ENCODE peak calls at places on chromosomes 16 and 17, in six cellular contexts. F is IMR-90, X is stomach, D is body of pancreas, G is adrenal gland, T is GM12878. U is an unnamed sample.
A peak's percentile ranks its signal among the peaks of the same experiment; 100 is the strongest.

GRCh38 chr17:12522743-12523181 is 142.9 kb upstream of the MYOCD start:
- DNase-seq in F (peak; percentile 69), X (peak; percentile 49), D (no peak), G (peak; percentile 19), T (no peak), U (no peak)

GRCh38 chr16:13391337-13391736 is 489.9 kb downstream of the SHISA9 start:
- DNase-seq in F (no peak), X (no peak), D (no peak), G (no peak), T (peak; percentile 15), U (no peak)

GRCh38 chr17:19397556-19398041 is 10.6 kb upstream of the MFAP4 start:
- DNase-seq in F (no peak), X (no peak), D (peak; percentile 26), G (no peak), T (no peak), U (no peak)

GRCh38 chr17:49939318-49939717 is 29.7 kb upstream of the DLX4 start:
- DNase-seq in F (no peak), X (no peak), D (no peak), G (no peak), T (no peak), U (no peak)

GRCh38 chr16:2121853-2122252 is 13.8 kb downstream of the PKD1 start:
- DNase-seq in F (no peak), X (no peak), D (no peak), G (no peak), T (no peak), U (no peak)

GRCh38 chr17:7313028-7313889 is 1.9 kb downstream of the GPS2 start:
- DNase-seq in F (peak; percentile 2), X (no peak), D (no peak), G (peak; percentile 36), T (no peak), U (no peak)

GRCh38 chr17:47644324-47644723 is 5.4 kb upstream of the KPNB1 start:
- DNase-seq in F (no peak), X (no peak), D (no peak), G (no peak), T (no peak), U (no peak)

GRCh38 chr17:1783834-1784611 is 22.2 kb downstream of the SERPINF1 start:
- DNase-seq in F (peak; percentile 86), X (peak; percentile 63), D (peak; percentile 56), G (peak; percentile 90), T (no peak), U (no peak)

GRCh38 chr17:43169561-43170139 is 1.4 kb upstream of the NBR1 start:
- DNase-seq in F (peak; percentile 26), X (peak; percentile 66), D (peak; percentile 54), G (peak; percentile 40), T (no peak), U (no peak)

GRCh38 chr17:69046130-69046807 is 14.5 kb downstream of the ABCA9 start:
- DNase-seq in F (no peak), X (no peak), D (no peak), G (no peak), T (no peak), U (no peak)

GRCh38 chr17:79002796-79003593 is 6.6 kb downstream of the CANT1 start:
- DNase-seq in F (no peak), X (no peak), D (no peak), G (peak; percentile 16), T (no peak), U (no peak)

GRCh38 chr17:22268214-22268911 is 576.0 kb downstream of the KCNJ18 start:
- DNase-seq in F (no peak), X (peak; percentile 24), D (no peak), G (no peak), T (no peak), U (no peak)

GRCh38 chr16:1775006-1775845 is 2.3 kb upstream of the MRPS34 start:
- DNase-seq in F (no peak), X (no peak), D (no peak), G (no peak), T (no peak), U (no peak)

GRCh38 chr16:82317411-82318168 is 147.6 kb upstream of the MPHOSPH6 start:
- DNase-seq in F (no peak), X (peak; percentile 37), D (peak; percentile 11), G (no peak), T (no peak), U (no peak)

GRCh38 chr17:12622726-12623125 is 43.0 kb upstream of the MYOCD start:
- DNase-seq in F (peak; percentile 66), X (no peak), D (no peak), G (peak; percentile 33), T (no peak), U (no peak)

GRCh38 chr17:80187493-80187892 is 17.7 kb downstream of the CARD14 start:
- DNase-seq in F (no peak), X (peak; percentile 79), D (peak; percentile 79), G (peak; percentile 83), T (no peak), U (no peak)

GRCh38 chr16:27221576-27222498 is 18.5 kb downstream of the KDM8 start:
- DNase-seq in F (peak; percentile 76), X (no peak), D (peak; percentile 65), G (no peak), T (no peak), U (no peak)

GRCh38 chr16:19817122-19817521 is 67.5 kb downstream of the GPRC5B start:
- DNase-seq in F (no peak), X (no peak), D (no peak), G (no peak), T (no peak), U (no peak)

GRCh38 chr16:74623214-74623842 is 16.4 kb upstream of the GLG1 start:
- DNase-seq in F (peak; percentile 68), X (peak; percentile 7), D (no peak), G (no peak), T (no peak), U (no peak)

GRCh38 chr16:83953796-83954576 is 946 bp downstream of the OSGIN1 start:
- DNase-seq in F (peak; percentile 32), X (no peak), D (peak; percentile 36), G (no peak), T (no peak), U (no peak)

GRCh38 chr16:84013787-84014569 is 28.6 kb downstream of the SLC38A8 start:
- DNase-seq in F (peak; percentile 2), X (peak; percentile 91), D (peak; percentile 91), G (peak; percentile 86), T (peak; percentile 42), U (no peak)

GRCh38 chr17:21286066-21286770 is 1.7 kb downstream of the MAP2K3 start:
- DNase-seq in F (peak; percentile 99), X (peak; percentile 91), D (peak; percentile 91), G (peak; percentile 96), T (no peak), U (peak; percentile 64)

GRCh38 chr17:44053130-44053872 is 13.2 kb downstream of the LSM12 start:
- DNase-seq in F (no peak), X (peak; percentile 49), D (peak; percentile 76), G (no peak), T (no peak), U (no peak)

GRCh38 chr16:84495506-84495905 is 9.0 kb downstream of the MEAK7 start:
- DNase-seq in F (no peak), X (peak; percentile 9), D (no peak), G (peak; percentile 11), T (no peak), U (no peak)

GRCh38 chr17:66549312-66549705 is 246.9 kb downstream of the PRKCA start:
- DNase-seq in F (peak; percentile 63), X (no peak), D (no peak), G (no peak), T (no peak), U (no peak)

GRCh38 chr16:57993452-57993851 is 7.0 kb downstream of the ZNF319 start:
- DNase-seq in F (no peak), X (no peak), D (peak; percentile 74), G (no peak), T (no peak), U (no peak)

GRCh38 chr16:83549836-83550569 is 257.8 kb upstream of the HSBP1 start:
- DNase-seq in F (no peak), X (no peak), D (no peak), G (no peak), T (no peak), U (no peak)

GRCh38 chr17:55702150-55702549 is 20.5 kb downstream of the TMEM100 start:
- DNase-seq in F (no peak), X (no peak), D (no peak), G (no peak), T (no peak), U (no peak)

GRCh38 chr16:52320930-52321439 is 226.0 kb downstream of the TOX3 start:
- DNase-seq in F (no peak), X (no peak), D (peak; percentile 69), G (no peak), T (no peak), U (no peak)

GRCh38 chr17:5431929-5432556 is 6.9 kb downstream of the C1QBP start:
- DNase-seq in F (no peak), X (no peak), D (no peak), G (no peak), T (no peak), U (no peak)
- TF ChIP-seq POLR2A in F (no peak), X (no peak), D (no peak), G (no peak), T (no peak), U (no peak)

DNA sequence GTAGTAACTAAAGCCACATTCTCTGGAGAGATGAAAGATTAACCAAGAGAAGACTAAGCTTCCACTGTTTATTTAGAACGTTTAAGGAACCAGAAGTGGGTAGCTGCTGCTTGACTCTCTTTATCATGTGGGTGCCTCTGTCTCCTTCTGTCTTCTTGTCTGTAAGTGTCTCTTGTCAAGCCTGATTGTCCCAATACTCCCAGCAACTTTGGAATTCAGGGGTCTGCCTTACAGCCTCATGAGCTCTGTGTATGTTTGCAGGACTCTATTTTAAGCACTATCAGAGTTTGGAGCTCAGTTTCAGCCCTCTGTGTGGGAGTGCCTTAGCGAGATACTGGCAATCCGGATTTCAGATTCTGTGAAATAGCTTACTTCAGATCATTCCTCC is 29.3 kb upstream of the SPACA3 start:
- DNase-seq in F (no peak), X (no peak), D (no peak), G (no peak), T (no peak), U (no peak)
- H3K4me3 ChIP-seq in F (no peak overlapping the region), X (no peak overlapping the region), D (no peak overlapping the region), G (no peak overlapping the region), T (no peak overlapping the region), U (no peak overlapping the region)

GRCh38 chr16:16933861-16934260 is 536.9 kb downstream of the XYLT1 start:
- DNase-seq in F (no peak), X (no peak), D (no peak), G (no peak), T (no peak), U (no peak)

GRCh38 chr16:16940351-16940750 is 530.4 kb downstream of the XYLT1 start:
- DNase-seq in F (no peak), X (no peak), D (no peak), G (no peak), T (no peak), U (no peak)

GRCh38 chr16:16934660-16935059 is 536.1 kb downstream of the XYLT1 start:
- DNase-seq in F (no peak), X (no peak), D (no peak), G (no peak), T (no peak), U (no peak)

GRCh38 chr16:16938980-16939379 is 531.8 kb downstream of the XYLT1 start:
- DNase-seq in F (no peak), X (no peak), D (no peak), G (no peak), T (no peak), U (no peak)

GRCh38 chr16:16938009-16938408 is 532.8 kb downstream of the XYLT1 start:
- DNase-seq in F (no peak), X (no peak), D (no peak), G (no peak), T (no peak), U (no peak)
- H3K27me3 ChIP-seq in F (no peaks in the 10 kb centered on the region), X (no peaks in the 10 kb centered on the region), D (no peaks in the 10 kb centered on the region), G (no peaks in the 10 kb centered on the region), T (no peaks in the 10 kb centered on the region), U (no peaks in the 10 kb centered on the region)

GRCh38 chr17:45423936-45424335 is 8.7 kb downstream of the ARHGAP27 start:
- DNase-seq in F (no peak), X (no peak), D (no peak), G (no peak), T (no peak), U (no peak)
- TF ChIP-seq POLR2A in F (no peak), X (no peak), D (no peak), G (no peak), T (no peak), U (no peak)